ENCODE peak calls at places on chromosomes 5 and 9, in nine cellular contexts. U is CD8-positive, alpha-beta memory T cell; J is body of pancreas; R is esophagus muscularis mucosa; A is aorta; X is H9; W is Karpas-422; E is ovary; L is PC-3. O is an unnamed sample. For H3K4me1, the result is how much of the 10 kb centered on the place peaks cover.

GRCh38 chr5:334903-335739 is 13.6 kb downstream of the AHRR start:
- DNase-seq in U (no peak), J (no peak), R (no peak), A (no peak), X (no peak), W (no peak), E (no peak), L (no peak), O (no peak)

GRCh38 chr5:154610321-154611154 is 132.5 kb upstream of the HAND1 start:
- DNase-seq in U (peak), J (peak), R (no peak), A (peak), X (peak), W (peak), E (peak), L (peak), O (peak)

GRCh38 chr9:89871871-89872331 is 267.1 kb downstream of the GADD45G start:
- DNase-seq in U (no peak), J (no peak), R (no peak), A (no peak), X (no peak), W (no peak), E (peak), L (no peak), O (peak)

GRCh38 chr9:5698004-5698403 is 69.1 kb downstream of the RIC1 start:
- DNase-seq in U (no peak), J (no peak), R (no peak), A (no peak), X (no peak), W (no peak), E (no peak), L (no peak), O (no peak)

GRCh38 chr5:17282283-17283120 is 65.1 kb downstream of the BASP1 start:
- DNase-seq in U (no peak), J (no peak), R (peak), A (no peak), X (peak), W (peak), E (no peak), L (no peak), O (no peak)

GRCh38 chr5:76252437-76252836 is 150.6 kb upstream of the IQGAP2 start:
- DNase-seq in U (no peak), J (no peak), R (no peak), A (no peak), X (no peak), W (no peak), E (no peak), L (peak), O (no peak)

GRCh38 chr5:179796877-179797608 is 3.3 kb downstream of the LTC4S start:
- DNase-seq in U (no peak), J (no peak), R (no peak), A (no peak), X (no peak), W (no peak), E (no peak), L (no peak), O (peak)

GRCh38 chr5:145915970-145916638 is 20.3 kb upstream of the SH3RF2 start:
- DNase-seq in U (no peak), J (no peak), R (no peak), A (no peak), X (no peak), W (peak), E (no peak), L (no peak), O (no peak)

GRCh38 chr5:133926489-133926878 is 41.9 kb downstream of the C5orf15 start:
- DNase-seq in U (no peak), J (no peak), R (no peak), A (no peak), X (no peak), W (no peak), E (no peak), L (no peak), O (no peak)

GRCh38 chr9:17319822-17320221 is 185.0 kb downstream of the CNTLN start:
- DNase-seq in U (no peak), J (no peak), R (no peak), A (no peak), X (no peak), W (no peak), E (no peak), L (no peak), O (no peak)

GRCh38 chr5:65102501-65102825 is 333.7 kb downstream of the CWC27 start:
- DNase-seq in U (no peak), J (no peak), R (no peak), A (no peak), X (peak), W (no peak), E (no peak), L (no peak), O (no peak)

GRCh38 chr5:154712518-154713437 is 42.4 kb upstream of the LARP1 start:
- DNase-seq in U (no peak), J (peak), R (no peak), A (no peak), X (peak), W (no peak), E (no peak), L (peak), O (no peak)

GRCh38 chr9:84315278-84315877 is 25.2 kb downstream of the SLC28A3 start:
- DNase-seq in U (peak), J (peak), R (no peak), A (peak), X (peak), W (peak), E (peak), L (peak), O (no peak)

GRCh38 chr9:713046-713445 is 128.5 kb upstream of the DMRT1 start:
- DNase-seq in U (no peak), J (no peak), R (no peak), A (no peak), X (no peak), W (no peak), E (no peak), L (no peak), O (no peak)
- H3K4me1 ChIP-seq in U (under half), J (half or more), R (half or more), A (under half), X (under half), W (under half), E (under half), L (under half), O (half or more)

GRCh38 chr5:149149942-149150341 is 8.6 kb downstream of the ABLIM3 start:
- DNase-seq in U (no peak), J (no peak), R (no peak), A (no peak), X (no peak), W (no peak), E (no peak), L (no peak), O (peak)

GRCh38 chr5:149147673-149148072 is 6.4 kb downstream of the ABLIM3 start:
- DNase-seq in U (no peak), J (no peak), R (no peak), A (no peak), X (no peak), W (no peak), E (no peak), L (no peak), O (no peak)

GRCh38 chr5:149151717-149152116 is 10.4 kb downstream of the ABLIM3 start:
- DNase-seq in U (no peak), J (no peak), R (no peak), A (no peak), X (no peak), W (no peak), E (no peak), L (peak), O (peak)

GRCh38 chr5:149152317-149152746 is 11.0 kb downstream of the ABLIM3 start:
- DNase-seq in U (no peak), J (no peak), R (no peak), A (no peak), X (no peak), W (no peak), E (no peak), L (peak), O (peak)

GRCh38 chr5:149150457-149150856 is 9.2 kb downstream of the ABLIM3 start:
- DNase-seq in U (no peak), J (no peak), R (no peak), A (no peak), X (no peak), W (no peak), E (no peak), L (no peak), O (no peak)
- H3K4me1 ChIP-seq in U (under half), J (under half), R (half or more), A (under half), X (under half), W (under half), E (under half), L (under half), O (under half)

GRCh38 chr5:119329701-119330100 is 26.1 kb upstream of the TNFAIP8 start:
- DNase-seq in U (no peak), J (no peak), R (no peak), A (no peak), X (no peak), W (no peak), E (no peak), L (no peak), O (no peak)

GRCh38 chr5:119328753-119329602 is 26.8 kb upstream of the TNFAIP8 start:
- DNase-seq in U (peak), J (no peak), R (no peak), A (no peak), X (no peak), W (no peak), E (no peak), L (no peak), O (no peak)

GRCh38 chr5:119331566-119332095 is 24.2 kb upstream of the TNFAIP8 start:
- DNase-seq in U (no peak), J (no peak), R (no peak), A (no peak), X (no peak), W (no peak), E (no peak), L (no peak), O (no peak)

GRCh38 chr5:119332978-119333401 is 22.8 kb upstream of the TNFAIP8 start:
- DNase-seq in U (no peak), J (no peak), R (no peak), A (no peak), X (no peak), W (peak), E (no peak), L (no peak), O (no peak)

DNA sequence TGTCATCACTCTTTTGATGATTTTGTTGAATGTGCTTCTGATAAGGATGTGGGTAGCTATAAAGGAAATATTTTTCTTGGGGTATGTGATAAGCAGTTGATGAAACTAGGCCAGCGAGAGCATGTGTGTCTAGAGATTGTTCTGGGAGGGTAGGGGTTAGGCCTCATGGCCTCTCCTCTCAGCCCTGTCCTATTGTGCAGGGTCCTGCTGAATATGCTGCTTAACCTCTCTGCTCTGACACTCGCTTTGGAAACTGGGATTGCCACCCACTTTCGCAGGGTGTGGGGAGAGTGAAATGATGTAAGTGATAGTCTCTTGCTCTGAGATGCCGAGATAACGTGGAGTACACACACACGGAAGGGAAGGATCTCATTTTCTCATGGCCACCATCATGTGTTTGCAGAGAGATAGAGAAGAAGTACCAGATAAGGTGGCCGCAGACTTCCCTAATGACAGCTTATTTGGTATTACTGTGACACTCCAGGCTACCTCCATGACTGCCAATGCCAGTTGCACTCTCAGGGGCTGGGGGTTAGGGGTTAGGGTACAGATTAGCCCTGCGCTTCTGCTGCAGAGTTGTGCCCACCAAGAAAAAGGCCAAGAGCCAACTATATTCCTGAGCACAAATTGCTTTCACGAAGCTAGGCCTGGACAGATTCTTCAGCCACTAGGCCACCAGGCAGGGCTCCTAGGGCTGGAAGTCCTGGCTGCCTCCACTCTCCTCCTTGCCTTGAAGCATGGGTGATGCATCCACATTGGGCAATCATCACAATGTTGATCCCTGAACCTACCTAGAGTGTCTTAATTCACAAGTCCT is 25.2 kb upstream of the TNFAIP8 start:
- DNase-seq in U (peak), J (no peak), R (no peak), A (no peak), X (no peak), W (no peak), E (no peak), L (no peak), O (no peak)
- H3K4me1 ChIP-seq in U (half or more), J (under half), R (under half), A (under half), X (under half), W (under half), E (under half), L (under half), O (under half)

DNA sequence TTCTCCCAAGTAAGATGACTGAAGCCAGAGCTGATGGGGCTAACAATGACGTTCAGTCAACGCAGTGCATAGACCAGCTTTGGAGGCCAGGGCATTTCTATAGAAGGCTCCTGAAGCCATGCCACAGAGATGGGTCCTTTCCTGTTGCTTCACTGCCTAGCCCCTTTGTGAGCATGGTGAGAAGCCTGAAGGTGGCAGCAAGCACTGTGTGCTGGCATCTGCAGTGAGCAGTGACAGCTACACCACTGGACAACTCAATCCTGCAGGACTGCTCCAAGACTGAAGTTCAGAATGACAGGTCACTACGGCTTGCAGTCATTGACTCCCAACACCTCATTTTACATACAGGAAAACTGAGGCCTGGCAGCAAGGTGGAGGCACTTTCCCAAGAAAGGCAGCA is 229.0 kb downstream of the TSSK1B start:
- DNase-seq in U (no peak), J (no peak), R (no peak), A (no peak), X (no peak), W (peak), E (no peak), L (peak), O (peak)
- H3K4me1 ChIP-seq in U (under half), J (under half), R (under half), A (under half), X (under half), W (under half), E (under half), L (under half), O (under half)

GRCh38 chr9:111900934-111901612 is 4.5 kb downstream of the UGCG start:
- DNase-seq in U (no peak), J (no peak), R (no peak), A (no peak), X (no peak), W (no peak), E (no peak), L (no peak), O (no peak)

GRCh38 chr9:111897831-111898144 is 1.2 kb downstream of the UGCG start:
- DNase-seq in U (no peak), J (no peak), R (no peak), A (no peak), X (no peak), W (peak), E (no peak), L (peak), O (no peak)

GRCh38 chr9:111902396-111903147 is 6.0 kb downstream of the UGCG start:
- DNase-seq in U (no peak), J (no peak), R (no peak), A (no peak), X (no peak), W (no peak), E (no peak), L (no peak), O (no peak)

GRCh38 chr9:111898331-111899096 is 1.9 kb downstream of the UGCG start:
- DNase-seq in U (no peak), J (no peak), R (no peak), A (no peak), X (no peak), W (no peak), E (no peak), L (peak), O (no peak)

DNA sequence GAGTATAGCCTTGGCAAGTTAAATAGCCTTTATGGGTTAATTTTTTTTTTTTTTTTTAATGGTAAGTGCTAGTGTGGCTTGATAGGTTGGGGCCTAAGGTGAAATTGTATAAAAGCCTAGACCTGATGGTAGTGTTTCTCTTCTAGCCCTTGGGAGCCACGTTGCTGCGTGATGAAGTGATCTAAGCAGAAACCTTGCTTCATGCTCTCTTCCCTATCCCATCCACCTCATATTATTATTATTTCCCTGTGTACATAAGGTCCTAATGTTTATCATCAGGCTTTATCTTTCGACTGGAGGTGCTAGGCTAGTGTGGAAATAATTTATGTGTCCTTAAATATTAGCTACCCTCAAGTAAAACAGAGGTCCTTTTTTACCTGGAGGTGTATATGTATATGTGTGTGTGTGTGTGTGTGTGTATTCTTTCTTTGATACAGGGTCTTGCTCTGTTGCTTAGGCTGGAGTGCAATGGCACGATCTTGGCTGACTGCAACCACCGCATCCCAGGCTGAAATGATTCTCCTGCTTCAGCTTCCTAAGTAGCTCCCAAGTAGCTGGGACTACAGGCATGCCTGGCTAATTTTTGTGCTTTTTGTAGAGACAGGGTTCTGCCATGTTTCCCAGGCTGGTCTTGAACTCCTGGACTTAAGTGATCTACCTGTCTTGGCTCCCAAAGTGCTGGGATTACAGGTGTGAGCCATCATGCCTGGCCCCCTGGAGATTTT is 3.6 kb downstream of the UGCG start:
- DNase-seq in U (no peak), J (no peak), R (no peak), A (no peak), X (no peak), W (no peak), E (no peak), L (no peak), O (no peak)
- H3K4me1 ChIP-seq in U (half or more), J (half or more), R (half or more), A (under half), X (under half), W (under half), E (under half), L (under half), O (under half)

DNA sequence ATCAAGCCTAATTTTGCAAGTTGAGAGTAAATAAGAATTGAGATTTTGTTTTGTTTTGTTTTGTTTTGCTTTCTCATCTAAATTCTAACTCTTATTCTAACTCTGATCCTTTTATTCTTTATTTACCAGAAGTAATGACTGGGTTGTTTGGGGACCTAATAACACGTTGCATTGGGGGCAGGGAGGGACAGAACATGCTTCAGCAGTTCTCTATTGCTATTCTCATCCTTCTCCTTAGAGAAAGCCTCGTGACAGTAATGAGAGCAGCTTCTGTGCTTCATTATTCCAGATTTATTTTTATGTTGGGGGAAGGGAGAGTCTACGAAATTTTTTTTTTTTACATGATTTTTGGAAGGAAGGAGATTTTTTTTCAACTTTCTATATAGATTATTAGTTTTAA is 21.1 kb downstream of the CPEB4 start:
- DNase-seq in U (no peak), J (peak), R (no peak), A (peak), X (no peak), W (no peak), E (no peak), L (no peak), O (no peak)
- H3K4me1 ChIP-seq in U (under half), J (half or more), R (half or more), A (under half), X (under half), W (under half), E (under half), L (under half), O (half or more)

O was measured in right lobe of liver.